ENCODE peak calls at places on chromosomes 4 and X, in four cellular contexts. R is left ventricle myocardium inferior, H is dorsolateral prefrontal cortex, S is GDM1. P is an unnamed sample.

GRCh38 chr4:142551513-142552280 is 294.4 kb downstream of the INPP4B start:
- DNase-seq in R (no peak), H (no peak), S (no peak), P (no peak)

GRCh38 chr4:180057891-180058643 is 2185.1 kb upstream of the TENM3 start:
- DNase-seq in R (no peak), H (peak; percentile 47), S (no peak), P (no peak)

GRCh38 chr4:132572210-132572609 is 576.9 kb upstream of the PCDH10 start:
- DNase-seq in R (no peak), H (no peak), S (no peak), P (no peak)

GRCh38 chr4:56315543-56315942 is 71.7 kb downstream of the AASDH start:
- DNase-seq in R (no peak), H (no peak), S (no peak), P (no peak)

GRCh38 chr4:74631338-74631737 is 163.0 kb downstream of the BTC start:
- DNase-seq in R (no peak), H (no peak), S (no peak), P (no peak)

GRCh38 chrX:150696264-150696789 is 3.1 kb downstream of the MTMR1 start:
- DNase-seq in R (no peak), H (no peak), S (no peak), P (no peak)

GRCh38 chr4:40395166-40395900 is 60.2 kb downstream of the CHRNA9 start:
- DNase-seq in R (no peak), H (no peak), S (no peak), P (no peak)

GRCh38 chr4:173752610-173753009 is 222.6 kb upstream of the HAND2 start:
- DNase-seq in R (no peak), H (no peak), S (peak; percentile 22), P (no peak)

GRCh38 chr4:1446502-1447153 is 40.4 kb upstream of the NKX1-1 start:
- DNase-seq in R (no peak), H (no peak), S (no peak), P (no peak)

GRCh38 chr4:174349156-174349555 is 65.4 kb downstream of the CEP44 start:
- DNase-seq in R (no peak), H (no peak), S (no peak), P (no peak)